ENCODE peak calls at places on chromosomes 1 and 21, in seven cellular contexts. H is left ventricle myocardium inferior, E is mucosa of descending colon, Q is omental fat pad, X is mammary epithelial cell, M is GM23338, V is AG04450. P is an unnamed sample.

GRCh38 chr21:43343992-43344886 is 82.7 kb downstream of the SIK1 start:
- DNase-seq in V (no peak), X (no peak), Q (no peak), E (peak; percentile 56), H (no peak), M (no peak), P (no peak)

GRCh38 chr1:160646711-160647328 is at the start of gene SLAMF1:
- DNase-seq in M (no peak), Q (no peak), V (no peak), E (peak; percentile 34), X (peak; percentile 16), H (no peak), P (no peak)

GRCh38 chr1:96365596-96365995 is 356.0 kb upstream of the PTBP2 start:
- DNase-seq in H (no peak), M (no peak), Q (no peak), V (no peak), X (no peak), E (no peak), P (no peak)

GRCh38 chr1:34369701-34370455 is 193.2 kb downstream of the C1orf94 start:
- DNase-seq in E (no peak), V (no peak), M (no peak), X (no peak), Q (no peak), H (no peak), P (peak; percentile 64)

GRCh38 chr1:184753608-184754478 is 815 bp downstream of the EDEM3 start:
- DNase-seq in M (peak; percentile 65), E (peak; percentile 50), X (peak; percentile 12), V (peak; percentile 1), H (peak; percentile 39), Q (no peak), P (no peak)

GRCh38 chr1:22350171-22350961 is 101.3 kb upstream of the ZBTB40 start:
- DNase-seq in H (no peak), Q (no peak), E (no peak), V (no peak), M (peak; percentile 49), X (no peak), P (no peak)

GRCh38 chr1:162710349-162710748 is 78.1 kb downstream of the DDR2 start:
- DNase-seq in X (no peak), E (no peak), Q (no peak), V (no peak), H (no peak), M (no peak), P (no peak)

GRCh38 chr1:7410156-7410555 is 360.9 kb upstream of the VAMP3 start:
- DNase-seq in H (no peak), Q (no peak), X (no peak), E (no peak), M (no peak), V (no peak), P (peak; percentile 63)

GRCh38 chr1:23480187-23481025 is 3.6 kb downstream of the ASAP3 start:
- DNase-seq in E (no peak), X (no peak), H (no peak), V (no peak), Q (no peak), M (no peak), P (no peak)

GRCh38 chr1:121538943-121539575 is 354.3 kb downstream of the SRGAP2C start:
- DNase-seq in M (no peak), H (no peak), X (peak; percentile 51), V (no peak), E (no peak), Q (no peak), P (no peak)

GRCh38 chr1:1929639-1930545 is 10.8 kb upstream of the TMEM52 start:
- DNase-seq in E (no peak), H (no peak), M (no peak), X (no peak), V (no peak), Q (no peak), P (no peak)

GRCh38 chr1:156241311-156241811 is 623 bp upstream of the BGLAP start:
- DNase-seq in E (no peak), V (no peak), H (no peak), Q (no peak), X (peak; percentile 79), M (no peak), P (no peak)

GRCh38 chr1:55070291-55070690 is 30.9 kb downstream of the PCSK9 start:
- DNase-seq in Q (no peak), V (no peak), M (no peak), X (no peak), E (no peak), H (no peak), P (no peak)

GRCh38 chr1:55069280-55069679 is 29.9 kb downstream of the PCSK9 start:
- DNase-seq in E (no peak), X (no peak), M (no peak), Q (no peak), H (no peak), V (no peak), P (no peak)

GRCh38 chr1:55070765-55071164 is 31.4 kb downstream of the PCSK9 start:
- DNase-seq in Q (no peak), E (no peak), V (no peak), H (no peak), X (no peak), M (no peak), P (no peak)

GRCh38 chr1:55073187-55073916 is 34.0 kb downstream of the PCSK9 start:
- DNase-seq in V (no peak), X (no peak), M (no peak), H (no peak), E (no peak), Q (no peak), P (no peak)

DNA sequence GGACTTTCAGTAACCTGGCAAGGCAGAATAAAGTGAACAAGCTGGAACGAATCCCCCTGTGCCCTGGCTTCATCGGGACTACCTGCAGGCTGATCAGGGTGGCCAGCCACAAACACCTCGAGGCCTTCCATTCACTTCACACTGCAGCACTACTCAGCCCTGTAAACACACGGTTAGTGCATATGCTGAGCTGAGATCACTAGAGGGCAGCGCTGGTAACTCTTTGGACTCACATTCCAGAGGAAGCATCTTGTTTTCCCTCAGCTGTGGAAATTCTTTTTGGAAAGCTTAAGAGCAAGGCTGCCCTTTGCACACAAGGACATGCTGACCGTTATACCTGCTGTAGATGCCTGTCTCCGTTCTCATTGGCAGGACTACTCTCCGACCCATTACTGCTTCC is 32.1 kb downstream of the PCSK9 start:
- DNase-seq in M (peak; percentile 87), E (peak; percentile 30), Q (no peak), H (no peak), X (peak; percentile 46), V (peak; percentile 27), P (no peak)
- TF ChIP-seq CTCF in M (peak; percentile 67), E (no peak), Q (no peak), H (peak; percentile 36), X (peak; percentile 27), V (peak; percentile 65), P (peak; percentile 62)

GRCh38 chr1:30476476-30476875 is 246.9 kb downstream of the MATN1 start:
- DNase-seq in Q (no peak), M (no peak), E (no peak), H (no peak), V (no peak), X (no peak), P (no peak)
- TF ChIP-seq CTCF in Q (no peak), M (no peak), E (no peak), H (no peak), V (no peak), X (no peak), P (no peak)

DNA sequence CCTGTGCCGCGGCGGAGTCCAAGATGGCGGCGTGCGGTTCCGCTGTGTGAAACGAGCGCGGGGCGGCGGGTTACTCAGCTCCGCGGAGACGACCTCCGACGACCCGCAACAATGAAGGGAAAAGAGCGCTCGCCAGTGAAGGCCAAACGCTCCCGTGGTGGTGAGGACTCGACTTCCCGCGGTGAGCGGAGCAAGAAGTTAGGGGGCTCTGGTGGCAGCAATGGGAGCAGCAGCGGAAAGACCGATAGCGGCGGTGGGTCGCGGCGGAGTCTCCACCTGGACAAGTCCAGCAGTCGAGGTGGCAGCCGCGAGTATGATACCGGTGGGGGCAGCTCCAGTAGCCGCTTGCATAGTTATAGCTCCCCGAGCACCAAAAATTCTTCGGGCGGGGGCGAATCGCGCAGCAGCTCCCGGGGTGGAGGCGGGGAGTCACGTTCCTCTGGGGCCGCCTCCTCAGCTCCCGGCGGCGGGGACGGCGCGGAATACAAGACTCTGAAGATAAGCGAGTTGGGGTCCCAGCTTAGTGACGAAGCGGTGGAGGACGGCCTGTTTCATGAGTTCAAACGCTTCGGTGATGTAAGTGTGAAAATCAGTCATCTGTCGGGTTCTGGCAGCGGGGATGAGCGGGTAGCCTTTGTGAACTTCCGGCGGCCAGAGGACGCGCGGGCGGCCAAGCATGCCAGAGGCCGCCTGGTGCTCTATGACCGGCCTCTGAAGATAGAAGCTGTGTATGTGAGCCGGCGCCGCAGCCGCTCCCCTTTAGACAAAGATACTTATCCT is 440 bp downstream of the RBM15 start:
- DNase-seq in E (peak; percentile 67), H (peak; percentile 43), X (no peak), V (peak; percentile 7), M (peak; percentile 76), Q (no peak), P (no peak)
- TF ChIP-seq CTCF in E (no peak), H (peak; percentile 59), X (peak; percentile 33), V (peak; percentile 67), M (no peak), Q (peak; percentile 7), P (peak; percentile 55)

GRCh38 chr1:24642481-24643361 is at the start of gene SRRM1:
- DNase-seq in Q (peak; percentile 92), H (peak; percentile 99), E (peak; percentile 98), M (peak; percentile 99), X (peak; percentile 100), V (peak; percentile 100), P (peak; percentile 100)
- TF ChIP-seq CTCF in Q (no peak), H (no peak), E (no peak), M (no peak), X (no peak), V (peak; percentile 11), P (no peak)

GRCh38 chr1:227952374-227953021 is 4.8 kb upstream of the WNT9A start:
- DNase-seq in M (no peak), E (no peak), V (no peak), Q (no peak), H (no peak), X (no peak), P (peak; percentile 80)

GRCh38 chr1:227951624-227952373 is 4.1 kb upstream of the WNT9A start:
- DNase-seq in M (no peak), V (no peak), X (no peak), Q (no peak), E (no peak), H (no peak), P (no peak)

GRCh38 chr1:227953022-227953412 is 5.3 kb upstream of the WNT9A start:
- DNase-seq in M (no peak), V (no peak), E (no peak), H (no peak), X (no peak), Q (no peak), P (no peak)

GRCh38 chr1:227955808-227956207 is 8.1 kb upstream of the WNT9A start:
- DNase-seq in M (no peak), V (no peak), E (no peak), X (no peak), H (no peak), Q (no peak), P (no peak)

GRCh38 chr1:227954163-227954850 is 6.6 kb upstream of the WNT9A start:
- DNase-seq in Q (no peak), V (no peak), E (no peak), M (no peak), H (no peak), X (no peak), P (no peak)
- TF ChIP-seq CTCF in Q (no peak), V (no peak), E (no peak), M (peak; percentile 5), H (no peak), X (no peak), P (no peak)

GRCh38 chr1:4694492-4694891 is 40.1 kb downstream of the AJAP1 start:
- DNase-seq in Q (no peak), V (no peak), M (no peak), E (no peak), H (no peak), X (no peak), P (no peak)
- TF ChIP-seq CTCF in Q (no peak), V (no peak), M (no peak), E (no peak), H (no peak), X (no peak), P (no peak)

P was measured in osteocyte.